ENCODE peak calls at places on chromosomes 12 and 14, in seven cellular contexts. One of them, this sample, is unnamed.

GRCh38 chr14:48967419-48967818 is 618.8 kb downstream of the RPS29 start:
- DNase-seq in activated CD8-positive, alpha-beta memory T cell treated with anti-CD3 and anti-CD28 coated beads for 1 hour: no peak
- DNase-seq in SHP77 treated with DMSO at 0.1 percent for 48 hours: no peak
- DNase-seq in naive thymus-derived CD4-positive, alpha-beta T cell: no peak
- DNase-seq in NCI-H1105 treated with DMSO at 0.1 percent for 48 hours: no peak
- DNase-seq in HCT116: no peak
- DNase-seq in omental fat pad: no peak
- DNase-seq in this sample: no peak

GRCh38 chr12:29317556-29318363 is 63.2 kb downstream of the ERGIC2 start:
- DNase-seq in activated CD8-positive, alpha-beta memory T cell treated with anti-CD3 and anti-CD28 coated beads for 1 hour: peak; percentile 8
- DNase-seq in SHP77 treated with DMSO at 0.1 percent for 48 hours: peak; percentile 83
- DNase-seq in naive thymus-derived CD4-positive, alpha-beta T cell: peak; percentile 56
- DNase-seq in NCI-H1105 treated with DMSO at 0.1 percent for 48 hours: peak; percentile 82
- DNase-seq in HCT116: peak; percentile 54
- DNase-seq in omental fat pad: no peak
- DNase-seq in this sample: no peak

GRCh38 chr14:47852278-47852677 is 176.9 kb upstream of the MDGA2 start:
- DNase-seq in activated CD8-positive, alpha-beta memory T cell treated with anti-CD3 and anti-CD28 coated beads for 1 hour: no peak
- DNase-seq in SHP77 treated with DMSO at 0.1 percent for 48 hours: no peak
- DNase-seq in naive thymus-derived CD4-positive, alpha-beta T cell: no peak
- DNase-seq in NCI-H1105 treated with DMSO at 0.1 percent for 48 hours: no peak
- DNase-seq in HCT116: no peak
- DNase-seq in omental fat pad: no peak
- DNase-seq in this sample: no peak

GRCh38 chr12:46556105-46556559 is 183.6 kb upstream of the SLC38A2 start:
- DNase-seq in activated CD8-positive, alpha-beta memory T cell treated with anti-CD3 and anti-CD28 coated beads for 1 hour: no peak
- DNase-seq in SHP77 treated with DMSO at 0.1 percent for 48 hours: no peak
- DNase-seq in naive thymus-derived CD4-positive, alpha-beta T cell: no peak
- DNase-seq in NCI-H1105 treated with DMSO at 0.1 percent for 48 hours: no peak
- DNase-seq in HCT116: peak; percentile 84
- DNase-seq in omental fat pad: no peak
- DNase-seq in this sample: no peak

GRCh38 chr12:72692338-72692737 is 420.2 kb downstream of the TRHDE start:
- DNase-seq in activated CD8-positive, alpha-beta memory T cell treated with anti-CD3 and anti-CD28 coated beads for 1 hour: no peak
- DNase-seq in SHP77 treated with DMSO at 0.1 percent for 48 hours: no peak
- DNase-seq in naive thymus-derived CD4-positive, alpha-beta T cell: no peak
- DNase-seq in NCI-H1105 treated with DMSO at 0.1 percent for 48 hours: no peak
- DNase-seq in HCT116: no peak
- DNase-seq in omental fat pad: no peak
- DNase-seq in this sample: no peak

GRCh38 chr14:87944987-87945604 is 47.9 kb downstream of the GALC start:
- DNase-seq in activated CD8-positive, alpha-beta memory T cell treated with anti-CD3 and anti-CD28 coated beads for 1 hour: no peak
- DNase-seq in SHP77 treated with DMSO at 0.1 percent for 48 hours: no peak
- DNase-seq in naive thymus-derived CD4-positive, alpha-beta T cell: peak; percentile 50
- DNase-seq in NCI-H1105 treated with DMSO at 0.1 percent for 48 hours: peak; percentile 55
- DNase-seq in HCT116: peak; percentile 33
- DNase-seq in omental fat pad: no peak
- DNase-seq in this sample: peak; percentile 41

GRCh38 chr12:5512585-5512970 is 80.7 kb downstream of the NTF3 start:
- DNase-seq in activated CD8-positive, alpha-beta memory T cell treated with anti-CD3 and anti-CD28 coated beads for 1 hour: no peak
- DNase-seq in SHP77 treated with DMSO at 0.1 percent for 48 hours: no peak
- DNase-seq in naive thymus-derived CD4-positive, alpha-beta T cell: no peak
- DNase-seq in NCI-H1105 treated with DMSO at 0.1 percent for 48 hours: no peak
- DNase-seq in HCT116: no peak
- DNase-seq in omental fat pad: no peak
- DNase-seq in this sample: no peak

GRCh38 chr12:45518516-45519235 is 210.8 kb upstream of the ARID2 start:
- DNase-seq in activated CD8-positive, alpha-beta memory T cell treated with anti-CD3 and anti-CD28 coated beads for 1 hour: peak; percentile 1
- DNase-seq in SHP77 treated with DMSO at 0.1 percent for 48 hours: no peak
- DNase-seq in naive thymus-derived CD4-positive, alpha-beta T cell: peak; percentile 47
- DNase-seq in NCI-H1105 treated with DMSO at 0.1 percent for 48 hours: no peak
- DNase-seq in HCT116: no peak
- DNase-seq in omental fat pad: no peak
- DNase-seq in this sample: peak; percentile 45

GRCh38 chr12:95141305-95141704 is 67.9 kb upstream of the NR2C1 start:
- DNase-seq in activated CD8-positive, alpha-beta memory T cell treated with anti-CD3 and anti-CD28 coated beads for 1 hour: no peak
- DNase-seq in SHP77 treated with DMSO at 0.1 percent for 48 hours: no peak
- DNase-seq in naive thymus-derived CD4-positive, alpha-beta T cell: no peak
- DNase-seq in NCI-H1105 treated with DMSO at 0.1 percent for 48 hours: no peak
- DNase-seq in HCT116: no peak
- DNase-seq in omental fat pad: no peak
- DNase-seq in this sample: no peak

GRCh38 chr14:51386411-51386810 is 146.4 kb downstream of the TMX1 start:
- DNase-seq in activated CD8-positive, alpha-beta memory T cell treated with anti-CD3 and anti-CD28 coated beads for 1 hour: no peak
- DNase-seq in SHP77 treated with DMSO at 0.1 percent for 48 hours: no peak
- DNase-seq in naive thymus-derived CD4-positive, alpha-beta T cell: no peak
- DNase-seq in NCI-H1105 treated with DMSO at 0.1 percent for 48 hours: no peak
- DNase-seq in HCT116: no peak
- DNase-seq in omental fat pad: no peak
- DNase-seq in this sample: no peak

GRCh38 chr14:94654071-94654974 is 42.1 kb downstream of the SERPINA3 start:
- DNase-seq in activated CD8-positive, alpha-beta memory T cell treated with anti-CD3 and anti-CD28 coated beads for 1 hour: no peak
- DNase-seq in SHP77 treated with DMSO at 0.1 percent for 48 hours: no peak
- DNase-seq in naive thymus-derived CD4-positive, alpha-beta T cell: no peak
- DNase-seq in NCI-H1105 treated with DMSO at 0.1 percent for 48 hours: no peak
- DNase-seq in HCT116: no peak
- DNase-seq in omental fat pad: no peak
- DNase-seq in this sample: no peak

GRCh38 chr12:55681142-55682077 is 26.3 kb downstream of the ITGA7 start:
- DNase-seq in activated CD8-positive, alpha-beta memory T cell treated with anti-CD3 and anti-CD28 coated beads for 1 hour: no peak
- DNase-seq in SHP77 treated with DMSO at 0.1 percent for 48 hours: no peak
- DNase-seq in naive thymus-derived CD4-positive, alpha-beta T cell: no peak
- DNase-seq in NCI-H1105 treated with DMSO at 0.1 percent for 48 hours: peak; percentile 8
- DNase-seq in HCT116: peak; percentile 87
- DNase-seq in omental fat pad: no peak
- DNase-seq in this sample: no peak

GRCh38 chr12:57889541-57889989 is 43.0 kb upstream of the CTDSP2 start:
- DNase-seq in activated CD8-positive, alpha-beta memory T cell treated with anti-CD3 and anti-CD28 coated beads for 1 hour: no peak
- DNase-seq in SHP77 treated with DMSO at 0.1 percent for 48 hours: no peak
- DNase-seq in naive thymus-derived CD4-positive, alpha-beta T cell: no peak
- DNase-seq in NCI-H1105 treated with DMSO at 0.1 percent for 48 hours: no peak
- DNase-seq in HCT116: no peak
- DNase-seq in omental fat pad: no peak
- DNase-seq in this sample: no peak

GRCh38 chr12:66072566-66072965 is 58.0 kb downstream of the LLPH start:
- DNase-seq in activated CD8-positive, alpha-beta memory T cell treated with anti-CD3 and anti-CD28 coated beads for 1 hour: no peak
- DNase-seq in SHP77 treated with DMSO at 0.1 percent for 48 hours: no peak
- DNase-seq in naive thymus-derived CD4-positive, alpha-beta T cell: no peak
- DNase-seq in NCI-H1105 treated with DMSO at 0.1 percent for 48 hours: no peak
- DNase-seq in HCT116: no peak
- DNase-seq in omental fat pad: no peak
- DNase-seq in this sample: no peak

GRCh38 chr14:61380984-61381383 is 59.6 kb downstream of the PRKCH start:
- DNase-seq in activated CD8-positive, alpha-beta memory T cell treated with anti-CD3 and anti-CD28 coated beads for 1 hour: no peak
- DNase-seq in SHP77 treated with DMSO at 0.1 percent for 48 hours: no peak
- DNase-seq in naive thymus-derived CD4-positive, alpha-beta T cell: peak; percentile 32
- DNase-seq in NCI-H1105 treated with DMSO at 0.1 percent for 48 hours: no peak
- DNase-seq in HCT116: no peak
- DNase-seq in omental fat pad: no peak
- DNase-seq in this sample: no peak

GRCh38 chr12:28882444-28882843 is 266.6 kb upstream of the FAR2 start:
- DNase-seq in activated CD8-positive, alpha-beta memory T cell treated with anti-CD3 and anti-CD28 coated beads for 1 hour: no peak
- DNase-seq in SHP77 treated with DMSO at 0.1 percent for 48 hours: no peak
- DNase-seq in naive thymus-derived CD4-positive, alpha-beta T cell: no peak
- DNase-seq in NCI-H1105 treated with DMSO at 0.1 percent for 48 hours: no peak
- DNase-seq in HCT116: no peak
- DNase-seq in omental fat pad: no peak
- DNase-seq in this sample: no peak

GRCh38 chr12:95462551-95462950 is 11.4 kb upstream of the METAP2 start:
- DNase-seq in activated CD8-positive, alpha-beta memory T cell treated with anti-CD3 and anti-CD28 coated beads for 1 hour: no peak
- DNase-seq in SHP77 treated with DMSO at 0.1 percent for 48 hours: no peak
- DNase-seq in naive thymus-derived CD4-positive, alpha-beta T cell: no peak
- DNase-seq in NCI-H1105 treated with DMSO at 0.1 percent for 48 hours: no peak
- DNase-seq in HCT116: no peak
- DNase-seq in omental fat pad: no peak
- DNase-seq in this sample: no peak

GRCh38 chr12:15152864-15153263 is 68.4 kb downstream of the RERG start:
- DNase-seq in activated CD8-positive, alpha-beta memory T cell treated with anti-CD3 and anti-CD28 coated beads for 1 hour: no peak
- DNase-seq in SHP77 treated with DMSO at 0.1 percent for 48 hours: no peak
- DNase-seq in naive thymus-derived CD4-positive, alpha-beta T cell: no peak
- DNase-seq in NCI-H1105 treated with DMSO at 0.1 percent for 48 hours: no peak
- DNase-seq in HCT116: no peak
- DNase-seq in omental fat pad: no peak
- DNase-seq in this sample: no peak

GRCh38 chr14:71187633-71188356 is 280.5 kb downstream of the PCNX1 start:
- DNase-seq in activated CD8-positive, alpha-beta memory T cell treated with anti-CD3 and anti-CD28 coated beads for 1 hour: no peak
- DNase-seq in SHP77 treated with DMSO at 0.1 percent for 48 hours: no peak
- DNase-seq in naive thymus-derived CD4-positive, alpha-beta T cell: no peak
- DNase-seq in NCI-H1105 treated with DMSO at 0.1 percent for 48 hours: no peak
- DNase-seq in HCT116: no peak
- DNase-seq in omental fat pad: no peak
- DNase-seq in this sample: no peak

GRCh38 chr12:12327802-12328201 is 22.2 kb downstream of the MANSC1 start:
- DNase-seq in activated CD8-positive, alpha-beta memory T cell treated with anti-CD3 and anti-CD28 coated beads for 1 hour: no peak
- DNase-seq in SHP77 treated with DMSO at 0.1 percent for 48 hours: peak; percentile 4
- DNase-seq in naive thymus-derived CD4-positive, alpha-beta T cell: peak; percentile 66
- DNase-seq in NCI-H1105 treated with DMSO at 0.1 percent for 48 hours: peak; percentile 77
- DNase-seq in HCT116: peak; percentile 62
- DNase-seq in omental fat pad: no peak
- DNase-seq in this sample: no peak

GRCh38 chr14:103074699-103075341 is 9.2 kb upstream of the LBHD2 start:
- DNase-seq in activated CD8-positive, alpha-beta memory T cell treated with anti-CD3 and anti-CD28 coated beads for 1 hour: no peak
- DNase-seq in SHP77 treated with DMSO at 0.1 percent for 48 hours: no peak
- DNase-seq in naive thymus-derived CD4-positive, alpha-beta T cell: no peak
- DNase-seq in NCI-H1105 treated with DMSO at 0.1 percent for 48 hours: no peak
- DNase-seq in HCT116: no peak
- DNase-seq in omental fat pad: peak; percentile 47
- DNase-seq in this sample: no peak

GRCh38 chr14:55807536-55807935 is 227.5 kb downstream of the KTN1 start:
- DNase-seq in activated CD8-positive, alpha-beta memory T cell treated with anti-CD3 and anti-CD28 coated beads for 1 hour: no peak
- DNase-seq in SHP77 treated with DMSO at 0.1 percent for 48 hours: peak; percentile 83
- DNase-seq in naive thymus-derived CD4-positive, alpha-beta T cell: no peak
- DNase-seq in NCI-H1105 treated with DMSO at 0.1 percent for 48 hours: peak; percentile 89
- DNase-seq in HCT116: no peak
- DNase-seq in omental fat pad: no peak
- DNase-seq in this sample: no peak

GRCh38 chr14:23887536-23887935 is 66.0 kb upstream of the DHRS4 start:
- DNase-seq in activated CD8-positive, alpha-beta memory T cell treated with anti-CD3 and anti-CD28 coated beads for 1 hour: no peak
- DNase-seq in SHP77 treated with DMSO at 0.1 percent for 48 hours: no peak
- DNase-seq in naive thymus-derived CD4-positive, alpha-beta T cell: no peak
- DNase-seq in NCI-H1105 treated with DMSO at 0.1 percent for 48 hours: no peak
- DNase-seq in HCT116: no peak
- DNase-seq in omental fat pad: no peak
- DNase-seq in this sample: no peak

GRCh38 chr12:48198619-48198973 is 4.5 kb downstream of the OR10AD1 start:
- DNase-seq in activated CD8-positive, alpha-beta memory T cell treated with anti-CD3 and anti-CD28 coated beads for 1 hour: no peak
- DNase-seq in SHP77 treated with DMSO at 0.1 percent for 48 hours: peak; percentile 8
- DNase-seq in naive thymus-derived CD4-positive, alpha-beta T cell: no peak
- DNase-seq in NCI-H1105 treated with DMSO at 0.1 percent for 48 hours: no peak
- DNase-seq in HCT116: no peak
- DNase-seq in omental fat pad: no peak
- DNase-seq in this sample: peak; percentile 15

GRCh38 chr12:11517080-11517479 is 121.7 kb upstream of the PRB2 start:
- DNase-seq in activated CD8-positive, alpha-beta memory T cell treated with anti-CD3 and anti-CD28 coated beads for 1 hour: no peak
- DNase-seq in SHP77 treated with DMSO at 0.1 percent for 48 hours: no peak
- DNase-seq in naive thymus-derived CD4-positive, alpha-beta T cell: no peak
- DNase-seq in NCI-H1105 treated with DMSO at 0.1 percent for 48 hours: no peak
- DNase-seq in HCT116: no peak
- DNase-seq in omental fat pad: no peak
- DNase-seq in this sample: no peak

GRCh38 chr14:65301862-65302539 is 110.5 kb upstream of the FUT8 start:
- DNase-seq in activated CD8-positive, alpha-beta memory T cell treated with anti-CD3 and anti-CD28 coated beads for 1 hour: no peak
- DNase-seq in SHP77 treated with DMSO at 0.1 percent for 48 hours: no peak
- DNase-seq in naive thymus-derived CD4-positive, alpha-beta T cell: no peak
- DNase-seq in NCI-H1105 treated with DMSO at 0.1 percent for 48 hours: no peak
- DNase-seq in HCT116: no peak
- DNase-seq in omental fat pad: no peak
- DNase-seq in this sample: no peak

GRCh38 chr12:124862768-124863408 is 776 bp downstream of the SCARB1 start:
- DNase-seq in activated CD8-positive, alpha-beta memory T cell treated with anti-CD3 and anti-CD28 coated beads for 1 hour: no peak
- DNase-seq in SHP77 treated with DMSO at 0.1 percent for 48 hours: no peak
- DNase-seq in naive thymus-derived CD4-positive, alpha-beta T cell: no peak
- DNase-seq in NCI-H1105 treated with DMSO at 0.1 percent for 48 hours: no peak
- DNase-seq in HCT116: no peak
- DNase-seq in omental fat pad: no peak
- DNase-seq in this sample: peak; percentile 12

GRCh38 chr12:43428088-43428600 is 123.9 kb downstream of the ADAMTS20 start:
- DNase-seq in activated CD8-positive, alpha-beta memory T cell treated with anti-CD3 and anti-CD28 coated beads for 1 hour: no peak
- DNase-seq in SHP77 treated with DMSO at 0.1 percent for 48 hours: no peak
- DNase-seq in naive thymus-derived CD4-positive, alpha-beta T cell: no peak
- DNase-seq in NCI-H1105 treated with DMSO at 0.1 percent for 48 hours: peak; percentile 29
- DNase-seq in HCT116: no peak
- DNase-seq in omental fat pad: no peak
- DNase-seq in this sample: no peak